ENCODE peak calls at places on chromosome 18, in eight cellular contexts. A is right lobe of liver, I is GM12878, M is GM12865, T is cardiac fibroblast, H is fibroblast of the aortic adventitia, J is mammary epithelial cell, O is psoas muscle. E is an unnamed sample.

GRCh38 chr18:23115683-23116096 is 19.6 kb upstream of the CABLES1 start:
- DNase-seq in I (no peak), M (no peak), O (no peak), T (peak; percentile 98), H (peak; percentile 87), A (no peak), J (peak; percentile 94), E (no peak)

GRCh38 chr18:13621886-13622619 is 104.3 kb downstream of the FAM210A start:
- DNase-seq in I (no peak), H (no peak), O (no peak), T (no peak), A (no peak), M (no peak), J (no peak), E (no peak)

GRCh38 chr18:39415471-39415870 is 1849.9 kb upstream of the CELF4 start:
- DNase-seq in T (peak; percentile 5), O (no peak), I (no peak), A (no peak), J (no peak), H (no peak), M (no peak), E (no peak)

GRCh38 chr18:21489119-21489750 is 111.3 kb downstream of the ESCO1 start:
- DNase-seq in A (no peak), O (no peak), J (peak; percentile 31), H (peak; percentile 65), M (peak; percentile 65), T (peak; percentile 77), I (no peak), E (peak; percentile 84)

GRCh38 chr18:58828399-58829121 is 36.1 kb upstream of the ZNF532 start:
- DNase-seq in T (no peak), O (no peak), I (no peak), H (no peak), A (no peak), J (no peak), M (no peak), E (no peak)

GRCh38 chr18:10353791-10354190 is 100.6 kb upstream of the APCDD1 start:
- DNase-seq in J (peak; percentile 68), T (peak; percentile 29), A (no peak), M (no peak), I (no peak), H (peak; percentile 47), O (no peak), E (no peak)

GRCh38 chr18:57984490-57985109 is 59.4 kb upstream of the NEDD4L start:
- DNase-seq in T (no peak), M (no peak), O (no peak), J (no peak), A (no peak), H (no peak), I (no peak), E (no peak)

GRCh38 chr18:10306779-10307178 is 147.7 kb upstream of the APCDD1 start:
- DNase-seq in I (no peak), A (no peak), M (no peak), J (no peak), H (no peak), T (no peak), O (no peak), E (no peak)

GRCh38 chr18:13427354-13427753 is 208.8 kb downstream of the LDLRAD4 start:
- DNase-seq in A (no peak), O (no peak), J (no peak), H (no peak), M (no peak), I (no peak), T (no peak), E (no peak)

GRCh38 chr18:52152036-52152435 is 188.0 kb upstream of the DCC start:
- DNase-seq in A (no peak), H (no peak), O (no peak), J (no peak), T (no peak), M (peak; percentile 4), I (no peak), E (no peak)

GRCh38 chr18:50879302-50880107 is 587 bp downstream of the ME2 start:
- DNase-seq in J (peak; percentile 42), A (peak; percentile 58), O (no peak), T (peak; percentile 55), M (peak; percentile 56), H (peak; percentile 57), I (no peak), E (peak; percentile 82)

GRCh38 chr18:58230438-58231179 is 186.6 kb downstream of the NEDD4L start:
- DNase-seq in I (no peak), O (no peak), J (peak; percentile 93), T (peak; percentile 82), H (no peak), A (peak; percentile 40), M (peak; percentile 51), E (no peak)

GRCh38 chr18:65498605-65499004 is 252.2 kb upstream of the CDH7 start:
- DNase-seq in J (no peak), I (no peak), T (no peak), A (no peak), H (no peak), O (no peak), M (no peak), E (no peak)

GRCh38 chr18:809985-810642 is 1.9 kb downstream of the YES1 start:
- DNase-seq in O (no peak), M (peak; percentile 55), T (no peak), H (no peak), J (no peak), A (no peak), I (peak; percentile 60), E (no peak)

GRCh38 chr18:7094432-7094831 is 23.2 kb downstream of the LAMA1 start:
- DNase-seq in H (no peak), I (no peak), A (no peak), T (no peak), M (no peak), J (no peak), O (no peak), E (no peak)

GRCh38 chr18:12346240-12346565 is 30.8 kb downstream of the AFG3L2 start:
- DNase-seq in I (no peak), H (no peak), O (no peak), J (no peak), A (no peak), M (no peak), T (no peak), E (no peak)

GRCh38 chr18:72869786-72870185 is 2.0 kb upstream of the NETO1 start:
- DNase-seq in I (no peak), J (no peak), M (no peak), H (no peak), O (no peak), A (no peak), T (no peak), E (peak; percentile 61)

GRCh38 chr18:9148239-9148552 is 11.6 kb downstream of the ANKRD12 start:
- DNase-seq in I (no peak), O (no peak), H (no peak), T (no peak), J (no peak), A (no peak), M (no peak), E (no peak)
- TF ChIP-seq CTCF in I (no peak), O (no peak), H (no peak), T (no peak), J (no peak), A (no peak), M (no peak), E (peak; percentile 6)

DNA sequence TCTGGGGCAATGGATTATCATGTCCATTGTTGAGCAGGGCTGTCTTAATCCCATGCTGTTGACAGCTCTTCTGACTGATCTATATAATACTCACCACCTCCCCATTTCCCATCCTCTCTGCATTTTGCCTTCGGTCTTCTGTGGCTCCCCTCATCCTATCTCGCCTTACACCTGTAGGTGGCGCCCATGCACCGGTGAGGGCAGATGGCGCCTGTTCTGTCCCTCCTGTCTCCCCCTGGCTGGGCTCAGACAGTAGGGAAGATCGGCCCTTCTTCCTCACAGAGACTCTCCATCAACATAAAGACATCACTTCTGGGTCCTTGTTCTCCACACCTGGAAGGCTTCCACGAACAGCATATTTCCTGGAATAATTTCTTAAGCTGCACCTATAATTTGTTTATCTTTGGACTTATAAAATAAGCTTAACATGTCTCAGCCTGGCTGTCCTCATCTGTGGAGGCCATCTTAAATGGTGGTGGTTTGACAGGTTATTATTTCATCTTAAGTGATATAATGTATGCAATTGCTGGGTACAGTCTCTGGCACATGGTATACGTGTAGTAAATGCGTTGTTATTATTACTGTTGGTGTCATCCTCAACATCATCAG is 10.9 kb upstream of the CDH20 start:
- DNase-seq in H (peak; percentile 61), A (peak; percentile 53), I (no peak), T (peak; percentile 72), O (peak; percentile 30), M (peak; percentile 62), J (peak; percentile 35), E (peak; percentile 95)
- TF ChIP-seq CTCF in H (peak; percentile 97), A (peak; percentile 70), I (peak; percentile 88), T (peak; percentile 97), O (peak; percentile 22), M (peak; percentile 86), J (peak; percentile 87), E (peak; percentile 93)

DNA sequence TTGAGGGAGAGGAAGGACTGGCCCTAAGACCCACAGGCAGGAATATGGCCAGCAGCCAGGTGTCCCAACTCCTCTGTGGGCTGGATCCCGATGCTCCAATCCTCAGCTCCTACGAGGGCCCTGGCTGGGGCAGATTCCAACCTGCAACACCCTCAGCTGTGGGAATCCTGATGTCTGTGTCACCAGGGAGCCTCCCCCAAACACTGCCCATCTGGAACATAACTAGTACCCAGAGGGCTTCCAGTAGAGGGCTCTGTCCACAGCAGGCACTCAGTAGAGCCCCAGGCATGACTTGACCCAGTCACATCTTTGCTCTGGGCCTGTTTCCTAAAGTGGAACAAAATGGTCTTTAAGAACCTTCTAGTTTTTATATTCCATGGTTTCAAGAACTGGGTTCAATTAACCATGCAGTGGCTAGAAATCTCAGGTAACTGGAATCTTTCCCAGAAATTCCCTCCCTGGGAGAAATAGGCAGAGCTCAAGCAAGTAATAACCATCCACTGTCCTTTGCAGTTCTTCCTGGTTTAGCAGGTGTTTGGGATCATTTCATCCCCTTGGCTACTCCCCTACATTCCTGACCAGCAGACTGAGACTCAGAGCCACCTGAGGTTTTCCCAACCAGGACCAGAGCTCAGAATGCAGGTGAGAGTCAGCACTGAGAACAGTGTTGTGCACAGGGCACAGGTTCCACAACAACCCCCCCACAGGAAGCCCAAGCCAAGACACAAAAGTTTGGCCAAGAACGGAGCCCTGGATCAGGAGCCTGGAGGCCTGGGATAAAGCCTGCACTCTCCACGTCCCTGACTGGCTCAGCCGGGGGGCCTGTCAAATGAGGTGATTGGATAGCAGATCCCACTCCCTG is 20.8 kb upstream of the LOXHD1 start:
- DNase-seq in O (no peak), J (peak; percentile 33), M (no peak), A (no peak), I (no peak), H (no peak), T (no peak), E (peak; percentile 63)
- TF ChIP-seq CTCF in O (peak; percentile 18), J (no peak), M (no peak), A (no peak), I (no peak), H (no peak), T (no peak), E (peak; percentile 48)

DNA sequence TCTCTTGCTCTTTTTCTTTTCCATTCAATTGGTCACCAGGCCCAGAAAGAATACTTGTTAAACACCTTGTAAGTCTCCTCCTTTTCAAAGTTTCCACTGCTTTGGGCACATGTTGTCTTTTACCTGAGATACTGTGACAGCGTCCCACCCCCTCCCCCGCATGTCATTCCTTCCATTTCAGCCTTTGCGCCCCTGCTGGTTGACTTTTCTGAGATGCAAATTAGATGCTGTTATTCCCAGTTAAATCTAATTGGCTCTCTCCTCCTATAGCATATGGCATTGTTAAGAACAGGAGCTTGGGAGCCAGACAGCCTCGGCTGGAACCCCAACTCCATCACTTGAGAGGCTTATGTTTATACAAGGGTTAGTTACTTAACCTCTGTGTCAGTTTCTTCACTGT is 80.3 kb upstream of the GAREM1 start:
- DNase-seq in M (no peak), T (no peak), A (no peak), I (no peak), H (no peak), J (no peak), O (no peak), E (peak; percentile 87)
- TF ChIP-seq CTCF in M (no peak), T (peak; percentile 11), A (no peak), I (no peak), H (peak; percentile 17), J (no peak), O (no peak), E (peak; percentile 70)

E was measured in endodermal cell.